ENCODE peak calls at places on chromosome 4, in four cellular contexts. P is activated T-cell treated with anti-CD3 and anti-CD28 coated beads, Interleukin-2, amount 50 U/mL, for 24 hours; U is ELR; L is central memory CD4-positive, alpha-beta T cell. X is an unnamed sample.

GRCh38 chr4:1244081-1244977 is 4.6 kb downstream of the CTBP1 start:
- DNase-seq in P (peak), U (no peak), L (no peak), X (no peak)

GRCh38 chr4:102849579-102850104 is 19.1 kb upstream of the CISD2 start:
- DNase-seq in P (no peak), U (no peak), L (no peak), X (no peak)

GRCh38 chr4:169270810-169271691 is at the start of gene SH3RF1:
- DNase-seq in P (peak), U (peak), L (no peak), X (peak)

GRCh38 chr4:42560465-42560864 is 96.4 kb downstream of the ATP8A1 start:
- DNase-seq in P (no peak), U (no peak), L (no peak), X (no peak)

GRCh38 chr4:112284166-112284565 is 1.5 kb downstream of the TIFA start:
- DNase-seq in P (no peak), U (peak), L (no peak), X (peak)

GRCh38 chr4:15031993-15032660 is 29.8 kb downstream of the CPEB2 start:
- DNase-seq in P (no peak), U (peak), L (no peak), X (no peak)

GRCh38 chr4:19117022-19117421 is 1095.5 kb upstream of the LCORL start:
- DNase-seq in P (no peak), U (no peak), L (no peak), X (no peak)

GRCh38 chr4:85114526-85114925 is 148.0 kb upstream of the WDFY3 start:
- DNase-seq in P (no peak), U (no peak), L (no peak), X (no peak)

GRCh38 chr4:75671802-75672421 is 1.3 kb downstream of the G3BP2 start:
- DNase-seq in P (no peak), U (peak), L (no peak), X (no peak)

GRCh38 chr4:10031663-10032590 is 10.6 kb upstream of the SLC2A9 start:
- DNase-seq in P (no peak), U (no peak), L (no peak), X (no peak)

GRCh38 chr4:26034849-26035248 is 120.8 kb downstream of the SMIM20 start:
- DNase-seq in P (no peak), U (no peak), L (no peak), X (peak)

GRCh38 chr4:185004562-185005208 is 13.6 kb upstream of the HELT start:
- DNase-seq in P (no peak), U (no peak), L (no peak), X (no peak)

GRCh38 chr4:54570822-54571221 is 86.9 kb upstream of the KIT start:
- DNase-seq in P (no peak), U (no peak), L (no peak), X (no peak)

GRCh38 chr4:55253911-55254593 is 92.0 kb upstream of the SRD5A3 start:
- DNase-seq in P (no peak), U (no peak), L (no peak), X (no peak)

GRCh38 chr4:85784348-85784747 is 309.4 kb downstream of the ARHGAP24 start:
- DNase-seq in P (no peak), U (peak), L (no peak), X (no peak)

GRCh38 chr4:3192188-3192587 is 56.8 kb upstream of the MSANTD1 start:
- DNase-seq in P (no peak), U (no peak), L (no peak), X (no peak)

GRCh38 chr4:2996437-2996836 is 33.1 kb downstream of the GRK4 start:
- DNase-seq in P (no peak), U (no peak), L (no peak), X (no peak)

GRCh38 chr4:189202182-189202868 is 738.3 kb upstream of the FRG1 start:
- DNase-seq in P (peak), U (peak), L (no peak), X (no peak)

GRCh38 chr4:100299441-100299840 is 109.2 kb upstream of the DDIT4L start:
- DNase-seq in P (no peak), U (no peak), L (no peak), X (no peak)

GRCh38 chr4:168461821-168462220 is 18.5 kb downstream of the DDX60L start:
- DNase-seq in P (no peak), U (no peak), L (no peak), X (no peak)

GRCh38 chr4:71120831-71121524 is 127.5 kb downstream of the DCK start:
- DNase-seq in P (no peak), U (no peak), L (no peak), X (no peak)

GRCh38 chr4:30402276-30402675 is 317.9 kb upstream of the PCDH7 start:
- DNase-seq in P (no peak), U (no peak), L (no peak), X (no peak)

GRCh38 chr4:103002551-103002950 is 17.0 kb downstream of the SLC9B1 start:
- DNase-seq in P (no peak), U (peak), L (no peak), X (no peak)

GRCh38 chr4:128951316-128951715 is 141.8 kb downstream of the JADE1 start:
- DNase-seq in P (no peak), U (no peak), L (no peak), X (no peak)

GRCh38 chr4:27910227-27910626 is 1049.6 kb downstream of the STIM2 start:
- DNase-seq in P (no peak), U (no peak), L (no peak), X (no peak)

GRCh38 chr4:48300004-48300403 is 30.4 kb upstream of the TEC start:
- DNase-seq in P (no peak), U (peak), L (no peak), X (no peak)

GRCh38 chr4:8365951-8366350 is 74.6 kb downstream of the ACOX3 start:
- DNase-seq in P (no peak), U (no peak), L (no peak), X (no peak)

GRCh38 chr4:2250764-2251072 is 8.8 kb upstream of the HAUS3 start:
- DNase-seq in P (no peak), U (no peak), L (no peak), X (no peak)

GRCh38 chr4:114257516-114257915 is 278.1 kb upstream of the ARSJ start:
- DNase-seq in P (no peak), U (no peak), L (no peak), X (no peak)

X was measured in CD4-positive, CD25-positive, alpha-beta regulatory T cell.